ENCODE peak calls at places on chromosomes 7 and 10, in nine cellular contexts. One of them, this sample, is unnamed. For H3K4me1, the result is how much of the 10 kb centered on the place peaks cover.

GRCh38 chr10:123377883-123378282 is 223.7 kb downstream of the BUB3 start:
- DNase-seq in breast epithelium: no peak
- DNase-seq in ovary: no peak
- DNase-seq in kidney: no peak
- DNase-seq in tibial artery: no peak
- DNase-seq in IMR-90: no peak
- DNase-seq in fibroblast of lung: peak
- DNase-seq in CD8-positive, alpha-beta T cell: no peak
- DNase-seq in DND-41: no peak
- DNase-seq in this sample: no peak

GRCh38 chr10:14926061-14926470 is 27.8 kb downstream of the DCLRE1C start:
- DNase-seq in IMR-90: no peak
- DNase-seq in breast epithelium: no peak
- DNase-seq in CD8-positive, alpha-beta T cell: no peak
- DNase-seq in tibial artery: no peak
- DNase-seq in fibroblast of lung: no peak
- DNase-seq in kidney: no peak
- DNase-seq in ovary: no peak
- DNase-seq in DND-41: no peak
- DNase-seq in this sample: no peak

GRCh38 chr7:106284516-106285050 is at the start of gene NAMPT:
- DNase-seq in breast epithelium: peak
- DNase-seq in DND-41: no peak
- DNase-seq in IMR-90: no peak
- DNase-seq in CD8-positive, alpha-beta T cell: no peak
- DNase-seq in tibial artery: peak
- DNase-seq in fibroblast of lung: no peak
- DNase-seq in kidney: peak
- DNase-seq in ovary: peak
- DNase-seq in this sample: peak

GRCh38 chr7:90412458-90413184 is 9.4 kb downstream of the CLDN12 start:
- DNase-seq in tibial artery: no peak
- DNase-seq in breast epithelium: peak
- DNase-seq in ovary: no peak
- DNase-seq in fibroblast of lung: peak
- DNase-seq in CD8-positive, alpha-beta T cell: no peak
- DNase-seq in DND-41: no peak
- DNase-seq in IMR-90: no peak
- DNase-seq in kidney: peak
- DNase-seq in this sample: no peak

GRCh38 chr7:104943502-104944343 is 70.3 kb upstream of the KMT2E start:
- DNase-seq in kidney: peak
- DNase-seq in fibroblast of lung: no peak
- DNase-seq in DND-41: peak
- DNase-seq in IMR-90: no peak
- DNase-seq in breast epithelium: no peak
- DNase-seq in tibial artery: peak
- DNase-seq in ovary: peak
- DNase-seq in CD8-positive, alpha-beta T cell: peak
- DNase-seq in this sample: no peak

GRCh38 chr7:149558149-149558861 is 60.7 kb upstream of the ZNF746 start:
- DNase-seq in fibroblast of lung: peak
- DNase-seq in DND-41: no peak
- DNase-seq in ovary: no peak
- DNase-seq in kidney: no peak
- DNase-seq in tibial artery: no peak
- DNase-seq in CD8-positive, alpha-beta T cell: no peak
- DNase-seq in IMR-90: peak
- DNase-seq in breast epithelium: no peak
- DNase-seq in this sample: no peak

GRCh38 chr7:42843209-42843800 is 68.6 kb downstream of the C7orf25 start:
- DNase-seq in kidney: no peak
- DNase-seq in breast epithelium: no peak
- DNase-seq in DND-41: no peak
- DNase-seq in fibroblast of lung: peak
- DNase-seq in ovary: peak
- DNase-seq in CD8-positive, alpha-beta T cell: no peak
- DNase-seq in tibial artery: peak
- DNase-seq in IMR-90: peak
- DNase-seq in this sample: no peak

GRCh38 chr7:127809285-127809702 is 157.3 kb downstream of the SND1 start:
- DNase-seq in CD8-positive, alpha-beta T cell: no peak
- DNase-seq in tibial artery: no peak
- DNase-seq in breast epithelium: no peak
- DNase-seq in DND-41: no peak
- DNase-seq in fibroblast of lung: peak
- DNase-seq in IMR-90: peak
- DNase-seq in kidney: no peak
- DNase-seq in ovary: no peak
- DNase-seq in this sample: no peak

GRCh38 chr7:81527651-81528050 is 242.2 kb downstream of the HGF start:
- DNase-seq in breast epithelium: no peak
- DNase-seq in CD8-positive, alpha-beta T cell: no peak
- DNase-seq in fibroblast of lung: no peak
- DNase-seq in IMR-90: no peak
- DNase-seq in kidney: no peak
- DNase-seq in ovary: no peak
- DNase-seq in DND-41: no peak
- DNase-seq in tibial artery: no peak
- DNase-seq in this sample: no peak

GRCh38 chr10:97331304-97331703 is 3.2 kb downstream of the FRAT2 start:
- DNase-seq in fibroblast of lung: no peak
- DNase-seq in tibial artery: no peak
- DNase-seq in CD8-positive, alpha-beta T cell: no peak
- DNase-seq in DND-41: no peak
- DNase-seq in IMR-90: no peak
- DNase-seq in ovary: no peak
- DNase-seq in breast epithelium: no peak
- DNase-seq in kidney: peak
- DNase-seq in this sample: no peak

GRCh38 chr10:106557951-106558733 is 606.4 kb downstream of the SORCS1 start:
- DNase-seq in IMR-90: peak
- DNase-seq in kidney: no peak
- DNase-seq in fibroblast of lung: peak
- DNase-seq in ovary: no peak
- DNase-seq in DND-41: no peak
- DNase-seq in tibial artery: no peak
- DNase-seq in CD8-positive, alpha-beta T cell: no peak
- DNase-seq in breast epithelium: no peak
- DNase-seq in this sample: no peak

GRCh38 chr10:86139066-86139657 is 227.4 kb downstream of the GRID1 start:
- DNase-seq in DND-41: peak
- DNase-seq in breast epithelium: no peak
- DNase-seq in IMR-90: no peak
- DNase-seq in ovary: no peak
- DNase-seq in fibroblast of lung: no peak
- DNase-seq in tibial artery: no peak
- DNase-seq in kidney: no peak
- DNase-seq in CD8-positive, alpha-beta T cell: no peak
- DNase-seq in this sample: no peak

GRCh38 chr7:88146611-88147010 is 73.2 kb downstream of the SRI start:
- DNase-seq in ovary: no peak
- DNase-seq in DND-41: no peak
- DNase-seq in IMR-90: no peak
- DNase-seq in tibial artery: no peak
- DNase-seq in breast epithelium: no peak
- DNase-seq in CD8-positive, alpha-beta T cell: no peak
- DNase-seq in kidney: no peak
- DNase-seq in fibroblast of lung: no peak
- DNase-seq in this sample: no peak

GRCh38 chr7:78172138-78172887 is 373.7 kb downstream of the PHTF2 start:
- DNase-seq in ovary: no peak
- DNase-seq in IMR-90: no peak
- DNase-seq in kidney: no peak
- DNase-seq in DND-41: no peak
- DNase-seq in tibial artery: no peak
- DNase-seq in breast epithelium: no peak
- DNase-seq in fibroblast of lung: no peak
- DNase-seq in CD8-positive, alpha-beta T cell: no peak
- DNase-seq in this sample: no peak

DNA sequence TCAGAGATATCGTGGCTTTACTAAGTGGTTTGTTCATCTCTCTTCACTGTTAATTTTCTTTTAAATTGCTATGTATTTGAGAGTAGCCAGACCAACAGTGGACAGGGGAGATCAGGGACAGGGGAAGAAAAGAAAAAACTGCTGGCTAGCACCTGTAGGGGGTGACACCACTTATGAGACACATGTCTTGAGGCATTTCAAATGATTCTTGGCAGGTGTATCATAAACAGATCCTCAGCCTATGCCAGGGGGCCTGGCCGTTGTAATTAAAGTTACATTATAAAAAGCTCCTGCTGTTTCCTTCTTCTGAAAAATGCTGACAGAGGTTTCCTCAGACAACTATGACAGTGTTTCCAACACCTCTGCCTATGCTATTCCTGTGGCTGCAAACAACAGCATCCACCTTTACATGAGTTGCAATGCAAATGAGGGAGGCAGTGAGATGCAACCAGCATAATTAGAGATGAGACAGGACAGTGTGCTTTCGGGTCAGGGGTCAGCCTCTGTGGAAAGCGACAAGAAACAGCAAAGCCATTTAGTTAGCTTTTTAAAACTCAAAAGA is 281.0 kb upstream of the PTER start:
- DNase-seq in IMR-90: no peak
- DNase-seq in fibroblast of lung: no peak
- DNase-seq in tibial artery: no peak
- DNase-seq in DND-41: no peak
- DNase-seq in CD8-positive, alpha-beta T cell: no peak
- DNase-seq in breast epithelium: no peak
- DNase-seq in kidney: no peak
- DNase-seq in ovary: no peak
- DNase-seq in this sample: no peak
- TF ChIP-seq CTCF in IMR-90: no peak
- TF ChIP-seq CTCF in fibroblast of lung: no peak
- TF ChIP-seq CTCF in tibial artery: no peak
- TF ChIP-seq CTCF in DND-41: no peak
- TF ChIP-seq CTCF in CD8-positive, alpha-beta T cell: no peak
- TF ChIP-seq CTCF in breast epithelium: no peak
- TF ChIP-seq CTCF in kidney: no peak
- TF ChIP-seq CTCF in ovary: no peak
- TF ChIP-seq CTCF in this sample: no peak

GRCh38 chr10:33304553-33304952 is 29.9 kb downstream of the NRP1 start:
- DNase-seq in CD8-positive, alpha-beta T cell: no peak
- DNase-seq in IMR-90: no peak
- DNase-seq in tibial artery: no peak
- DNase-seq in breast epithelium: no peak
- DNase-seq in ovary: no peak
- DNase-seq in kidney: no peak
- DNase-seq in DND-41: no peak
- DNase-seq in fibroblast of lung: no peak
- DNase-seq in this sample: no peak

GRCh38 chr10:33301097-33301789 is 33.2 kb downstream of the NRP1 start:
- DNase-seq in DND-41: no peak
- DNase-seq in breast epithelium: no peak
- DNase-seq in tibial artery: no peak
- DNase-seq in IMR-90: no peak
- DNase-seq in ovary: no peak
- DNase-seq in CD8-positive, alpha-beta T cell: no peak
- DNase-seq in fibroblast of lung: no peak
- DNase-seq in kidney: no peak
- DNase-seq in this sample: no peak

GRCh38 chr10:33303988-33304387 is 30.5 kb downstream of the NRP1 start:
- DNase-seq in tibial artery: no peak
- DNase-seq in ovary: no peak
- DNase-seq in fibroblast of lung: no peak
- DNase-seq in kidney: no peak
- DNase-seq in DND-41: no peak
- DNase-seq in CD8-positive, alpha-beta T cell: no peak
- DNase-seq in IMR-90: no peak
- DNase-seq in breast epithelium: no peak
- DNase-seq in this sample: no peak

GRCh38 chr10:33298893-33299292 is 35.6 kb downstream of the NRP1 start:
- DNase-seq in kidney: no peak
- DNase-seq in IMR-90: no peak
- DNase-seq in fibroblast of lung: no peak
- DNase-seq in tibial artery: no peak
- DNase-seq in CD8-positive, alpha-beta T cell: no peak
- DNase-seq in ovary: no peak
- DNase-seq in breast epithelium: no peak
- DNase-seq in DND-41: no peak
- DNase-seq in this sample: no peak

GRCh38 chr10:33302188-33302829 is 32.2 kb downstream of the NRP1 start:
- DNase-seq in CD8-positive, alpha-beta T cell: no peak
- DNase-seq in tibial artery: no peak
- DNase-seq in DND-41: no peak
- DNase-seq in IMR-90: no peak
- DNase-seq in kidney: no peak
- DNase-seq in fibroblast of lung: no peak
- DNase-seq in breast epithelium: no peak
- DNase-seq in ovary: no peak
- DNase-seq in this sample: no peak
- H3K4me1 ChIP-seq in CD8-positive, alpha-beta T cell: under half
- H3K4me1 ChIP-seq in tibial artery: under half
- H3K4me1 ChIP-seq in DND-41: under half
- H3K4me1 ChIP-seq in IMR-90: under half
- H3K4me1 ChIP-seq in kidney: under half
- H3K4me1 ChIP-seq in fibroblast of lung: under half
- H3K4me1 ChIP-seq in breast epithelium: under half
- H3K4me1 ChIP-seq in ovary: under half
- H3K4me1 ChIP-seq in this sample: under half

DNA sequence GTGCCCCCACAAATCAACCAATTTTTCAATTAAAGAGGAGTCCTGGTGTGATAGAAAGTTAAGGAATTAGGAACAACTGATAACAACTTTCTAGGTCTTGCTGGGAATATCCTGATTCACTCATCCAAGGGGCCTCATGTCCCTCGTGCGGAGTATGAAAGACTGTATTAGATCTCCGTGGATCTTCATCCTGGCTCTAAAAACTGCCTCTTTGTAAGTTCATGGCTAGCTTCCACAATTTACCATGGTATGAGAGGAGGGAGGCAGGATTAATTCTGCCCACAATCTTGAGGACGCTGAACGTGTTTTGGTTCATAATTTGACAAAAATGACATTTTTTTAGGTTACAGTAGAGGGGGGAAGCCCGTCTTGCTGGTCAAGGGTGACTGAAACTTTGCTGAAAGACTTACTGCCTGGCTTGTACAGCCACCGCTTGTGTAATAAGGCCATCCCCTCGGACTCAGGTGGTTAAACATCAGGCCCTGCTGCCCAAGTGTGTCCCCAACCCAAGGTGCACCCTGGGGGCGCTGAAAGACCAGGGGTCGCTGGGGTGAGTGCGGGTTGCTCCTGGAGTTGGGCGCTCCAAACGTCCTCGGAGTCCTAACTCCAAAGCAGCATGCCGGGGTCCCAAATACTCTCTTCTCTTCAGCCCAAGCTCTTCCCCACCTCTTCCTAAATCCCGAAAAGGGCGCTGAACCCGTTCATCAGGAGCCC is 750 bp downstream of the HIBADH start:
- DNase-seq in fibroblast of lung: peak
- DNase-seq in ovary: no peak
- DNase-seq in DND-41: peak
- DNase-seq in kidney: peak
- DNase-seq in IMR-90: peak
- DNase-seq in breast epithelium: no peak
- DNase-seq in CD8-positive, alpha-beta T cell: peak
- DNase-seq in tibial artery: peak
- DNase-seq in this sample: no peak
- TF ChIP-seq CTCF in fibroblast of lung: no peak
- TF ChIP-seq CTCF in ovary: no peak
- TF ChIP-seq CTCF in DND-41: peak
- TF ChIP-seq CTCF in kidney: no peak
- TF ChIP-seq CTCF in IMR-90: peak
- TF ChIP-seq CTCF in breast epithelium: no peak
- TF ChIP-seq CTCF in CD8-positive, alpha-beta T cell: no peak
- TF ChIP-seq CTCF in tibial artery: no peak
- TF ChIP-seq CTCF in this sample: no peak

GRCh38 chr10:130550952-130551674 is 414.9 kb downstream of the GLRX3 start:
- DNase-seq in DND-41: no peak
- DNase-seq in breast epithelium: no peak
- DNase-seq in IMR-90: no peak
- DNase-seq in fibroblast of lung: no peak
- DNase-seq in ovary: no peak
- DNase-seq in CD8-positive, alpha-beta T cell: no peak
- DNase-seq in tibial artery: no peak
- DNase-seq in kidney: no peak
- DNase-seq in this sample: no peak
- H3K4me1 ChIP-seq in DND-41: under half
- H3K4me1 ChIP-seq in breast epithelium: under half
- H3K4me1 ChIP-seq in IMR-90: under half
- H3K4me1 ChIP-seq in fibroblast of lung: under half
- H3K4me1 ChIP-seq in ovary: under half
- H3K4me1 ChIP-seq in CD8-positive, alpha-beta T cell: under half
- H3K4me1 ChIP-seq in tibial artery: under half
- H3K4me1 ChIP-seq in kidney: under half
- H3K4me1 ChIP-seq in this sample: under half